ENCODE peak calls at places on chromosomes 13 and 19, in nine cellular contexts. E is breast epithelium, A is fibroblast of pulmonary artery, V is psoas muscle, Q is AG04450, Y is PC-3, Z is aorta, K is brain microvascular endothelial cell, T is thoracic aorta. D is an unnamed sample.

GRCh38 chr19:28396259-28396940 is 816.6 kb downstream of the UQCRFS1 start:
- DNase-seq in E (no peak), A (no peak), V (no peak), Q (no peak), Y (no peak), Z (no peak), K (no peak), T (no peak), D (no peak)

GRCh38 chr19:7534531-7534980 is 961 bp upstream of the PNPLA6 start:
- DNase-seq in E (no peak), A (peak; percentile 76), V (peak; percentile 68), Q (peak; percentile 57), Y (peak; percentile 56), Z (peak; percentile 87), K (peak; percentile 78), T (peak; percentile 70), D (peak; percentile 24)

GRCh38 chr19:50975766-50976165 is 6.4 kb upstream of the KLK6 start:
- DNase-seq in E (no peak), A (no peak), V (no peak), Q (no peak), Y (peak; percentile 98), Z (no peak), K (no peak), T (no peak), D (no peak)

GRCh38 chr19:32866564-32867265 is 2.9 kb downstream of the SLC7A9 start:
- DNase-seq in E (no peak), A (no peak), V (no peak), Q (no peak), Y (no peak), Z (no peak), K (no peak), T (no peak), D (no peak)

GRCh38 chr19:6363429-6363828 is 2.1 kb downstream of the CLPP start:
- DNase-seq in E (no peak), A (no peak), V (no peak), Q (no peak), Y (no peak), Z (no peak), K (no peak), T (no peak), D (no peak)

GRCh38 chr13:33251131-33251629 is 34.4 kb downstream of the STARD13 start:
- DNase-seq in E (no peak), A (peak; percentile 91), V (peak; percentile 34), Q (peak; percentile 97), Y (peak; percentile 95), Z (peak; percentile 48), K (peak; percentile 94), T (peak; percentile 12), D (no peak)

GRCh38 chr13:103952183-103952582 is 886.0 kb upstream of the SLC10A2 start:
- DNase-seq in E (no peak), A (peak; percentile 11), V (no peak), Q (no peak), Y (peak; percentile 9), Z (no peak), K (no peak), T (no peak), D (no peak)

GRCh38 chr19:3338541-3339181 is 27.7 kb upstream of the NFIC start:
- DNase-seq in E (peak; percentile 80), A (no peak), V (no peak), Q (no peak), Y (no peak), Z (peak; percentile 67), K (no peak), T (no peak), D (peak; percentile 91)

GRCh38 chr13:109408596-109409382 is 377.6 kb downstream of the IRS2 start:
- DNase-seq in E (no peak), A (no peak), V (no peak), Q (no peak), Y (no peak), Z (no peak), K (no peak), T (no peak), D (no peak)

GRCh38 chr19:10036601-10037071 is 23.4 kb downstream of the RDH8 start:
- DNase-seq in E (no peak), A (peak; percentile 6), V (no peak), Q (no peak), Y (no peak), Z (no peak), K (no peak), T (no peak), D (no peak)

GRCh38 chr13:76533251-76533650 is 353.0 kb downstream of the KCTD12 start:
- DNase-seq in E (no peak), A (no peak), V (no peak), Q (no peak), Y (peak; percentile 5), Z (no peak), K (no peak), T (no peak), D (no peak)

GRCh38 chr13:49740870-49741269 is 49.6 kb upstream of the EBPL start:
- DNase-seq in E (no peak), A (no peak), V (no peak), Q (no peak), Y (no peak), Z (no peak), K (no peak), T (no peak), D (no peak)

GRCh38 chr13:93673885-93674284 is 447.3 kb downstream of the GPC6 start:
- DNase-seq in E (no peak), A (no peak), V (no peak), Q (no peak), Y (no peak), Z (no peak), K (no peak), T (no peak), D (no peak)

GRCh38 chr13:97274782-97275252 is 52.7 kb downstream of the MBNL2 start:
- DNase-seq in E (no peak), A (peak; percentile 72), V (no peak), Q (no peak), Y (peak; percentile 63), Z (no peak), K (no peak), T (no peak), D (no peak)

DNA sequence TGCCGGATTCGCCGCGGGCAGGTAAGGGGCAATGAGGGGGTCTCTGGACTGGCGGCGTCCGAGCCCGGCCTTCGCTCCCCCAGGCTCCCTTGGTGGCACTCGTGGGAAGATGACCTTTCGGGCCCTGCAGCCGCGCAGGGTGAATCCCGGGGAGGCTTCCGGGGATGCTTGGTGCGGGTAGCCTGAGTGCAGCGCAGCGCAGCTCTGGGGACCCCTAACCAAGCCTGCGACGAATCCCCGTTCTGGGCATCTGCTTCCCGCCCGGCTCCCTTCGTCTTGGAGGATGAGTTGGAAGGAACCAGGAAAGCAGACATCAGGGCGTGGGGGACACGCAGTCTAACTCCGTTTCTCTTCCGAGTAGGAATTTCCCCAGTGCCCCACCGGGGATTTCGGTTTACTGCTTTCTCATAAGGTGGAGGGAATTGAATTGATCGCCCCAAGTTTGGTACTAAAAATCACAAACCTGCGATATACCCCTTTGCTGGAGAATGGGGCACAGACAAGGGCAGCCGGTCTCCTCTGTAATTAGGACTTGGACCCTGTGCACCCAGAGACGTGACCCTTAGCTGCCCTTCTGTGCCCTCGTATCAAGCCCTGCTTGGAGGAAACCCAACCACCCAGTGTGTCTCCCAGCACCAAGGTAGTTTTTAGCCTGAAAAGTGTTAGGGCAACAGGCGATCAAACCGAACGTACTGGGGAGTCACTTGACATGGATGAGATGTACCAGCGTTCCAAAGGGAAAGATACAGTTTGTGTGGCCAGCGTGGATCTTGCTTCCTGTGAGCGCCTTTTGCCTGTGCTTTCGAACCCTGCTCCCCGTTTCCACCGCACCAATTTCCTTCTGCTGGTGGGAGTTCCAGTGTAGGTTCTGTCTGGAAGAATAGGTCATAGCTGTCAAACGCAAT is 1.0 kb downstream of the GPC5 start:
- DNase-seq in E (no peak), A (no peak), V (peak; percentile 11), Q (no peak), Y (no peak), Z (no peak), K (no peak), T (no peak), D (no peak)
- H3K4me3 ChIP-seq in E (peak overlapping the region; percentile 40), A (peak overlapping the region; percentile 45), V (peak overlapping the region; percentile 68), Q (peak overlapping the region; percentile 59), Y (peak overlapping the region; percentile 65), Z (peak overlapping the region; percentile 33), K (peak overlapping the region; percentile 61), T (peak overlapping the region; percentile 76), D (no peak overlapping the region)

DNA sequence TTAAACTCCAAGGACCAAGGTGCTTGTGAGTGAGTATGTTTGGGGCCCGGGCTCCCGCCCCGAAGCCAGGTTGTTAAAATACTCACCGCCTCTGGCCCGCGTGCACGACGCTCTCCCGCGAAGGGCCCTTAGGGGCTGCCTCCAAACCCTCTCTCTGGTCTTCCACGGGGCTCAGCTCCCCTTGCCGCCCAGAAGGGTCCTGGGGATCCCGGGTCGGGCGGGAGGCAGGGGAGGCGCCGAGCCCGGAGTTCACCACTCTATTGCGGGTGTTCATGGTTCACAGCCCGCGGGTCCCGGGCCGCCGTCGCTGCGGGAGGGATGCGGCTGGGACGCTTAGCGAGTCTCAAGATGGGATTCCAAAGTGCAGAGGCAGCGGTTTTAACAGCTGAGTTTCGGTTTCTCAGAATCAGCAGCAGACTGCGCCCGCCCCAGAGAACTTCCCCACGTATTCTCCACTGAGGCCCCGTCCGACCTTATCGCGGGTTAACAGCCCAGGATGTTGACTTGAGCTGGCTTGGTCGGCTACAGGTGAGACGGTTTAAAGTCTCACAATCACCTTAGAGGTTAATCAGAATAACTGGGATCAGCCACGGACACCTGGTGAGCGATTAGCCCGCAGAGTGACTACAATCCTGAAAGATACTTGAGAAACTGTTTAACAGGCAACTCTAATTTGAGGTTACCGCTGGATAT is at the start of gene EPSTI1:
- DNase-seq in E (peak; percentile 53), A (peak; percentile 71), V (peak; percentile 54), Q (no peak), Y (peak; percentile 7), Z (peak; percentile 81), K (peak; percentile 85), T (peak; percentile 5), D (peak; percentile 76)
- H3K4me3 ChIP-seq in E (peak within 1 kb of the TSS; percentile 69), A (peak within 1 kb of the TSS; percentile 60), V (peak within 1 kb of the TSS; percentile 87), Q (peak within 1 kb of the TSS; percentile 59), Y (peak within 1 kb of the TSS; percentile 61), Z (peak within 1 kb of the TSS; percentile 79), K (peak within 1 kb of the TSS; percentile 64), T (peak within 1 kb of the TSS; percentile 87), D (peak within 1 kb of the TSS; percentile 58)

GRCh38 chr19:46408611-46409039 is 4.7 kb downstream of the CCDC8 start:
- DNase-seq in E (no peak), A (peak; percentile 62), V (peak; percentile 71), Q (no peak), Y (no peak), Z (peak; percentile 87), K (no peak), T (peak; percentile 75), D (no peak)
- H3K4me3 ChIP-seq in E (no peak overlapping the region), A (no peak overlapping the region), V (peak overlapping the region; percentile 18), Q (peak overlapping the region; percentile 20), Y (no peak overlapping the region), Z (no peak overlapping the region), K (no peak overlapping the region), T (peak overlapping the region; percentile 65), D (no peak overlapping the region)

GRCh38 chr13:99689955-99690354 is 188.7 kb downstream of the TM9SF2 start:
- DNase-seq in E (no peak), A (no peak), V (no peak), Q (no peak), Y (no peak), Z (no peak), K (no peak), T (no peak), D (no peak)
- H3K4me3 ChIP-seq in E (no peak overlapping the region), A (no peak overlapping the region), V (no peak overlapping the region), Q (no peak overlapping the region), Y (no peak overlapping the region), Z (no peak overlapping the region), K (no peak overlapping the region), T (no peak overlapping the region), D (no peak overlapping the region)